ENCODE peak calls at places on chromosome 6, in eight cellular contexts. V, L, P, M, J, U, F and A are unnamed samples.

GRCh38 chr6:138815797-138816528 is 20.1 kb downstream of the ECT2L start:
- DNase-seq in L (peak), U (peak), M (no peak), V (peak), P (no peak), J (peak), F (peak), A (peak)

GRCh38 chr6:150346346-150346745 is 22.5 kb upstream of the IYD start:
- DNase-seq in V (no peak), J (no peak), U (no peak), F (no peak), L (no peak), M (no peak), P (no peak), A (no peak)

GRCh38 chr6:21228411-21228810 is 365.1 kb upstream of the SOX4 start:
- DNase-seq in J (no peak), V (no peak), P (no peak), L (no peak), M (no peak), U (no peak), F (no peak), A (peak)

GRCh38 chr6:20110478-20110877 is 101.8 kb downstream of the MBOAT1 start:
- DNase-seq in V (no peak), M (no peak), U (no peak), J (no peak), L (no peak), F (no peak), P (no peak), A (no peak)

GRCh38 chr6:136012198-136012884 is 160.8 kb downstream of the PDE7B start:
- DNase-seq in P (no peak), F (no peak), V (no peak), J (no peak), M (no peak), U (no peak), L (no peak), A (peak)

GRCh38 chr6:134935076-134935475 is 14.8 kb downstream of the ALDH8A1 start:
- DNase-seq in V (no peak), F (no peak), L (no peak), M (no peak), U (no peak), J (no peak), P (no peak), A (peak)

GRCh38 chr6:138109042-138109997 is 2.1 kb upstream of the PERP start:
- DNase-seq in U (peak), V (peak), F (peak), L (peak), M (peak), P (peak), J (peak), A (peak)

GRCh38 chr6:161273752-161274487 is at the start of gene AGPAT4:
- DNase-seq in F (peak), V (peak), J (peak), U (peak), L (peak), M (peak), P (peak), A (peak)

GRCh38 chr6:126033696-126034095 is 47.4 kb downstream of the TRMT11 start:
- DNase-seq in J (peak), M (no peak), F (peak), V (peak), L (peak), P (no peak), U (peak), A (peak)

GRCh38 chr6:128847481-128848168 is 35.3 kb upstream of the LAMA2 start:
- DNase-seq in V (no peak), L (no peak), M (no peak), P (no peak), J (no peak), F (peak), U (no peak), A (no peak)

GRCh38 chr6:108942556-108943492 is 94.6 kb downstream of the ARMC2 start:
- DNase-seq in P (peak), M (peak), U (no peak), J (no peak), L (no peak), F (peak), V (no peak), A (no peak)

GRCh38 chr6:79230149-79230548 is 4.3 kb downstream of the HMGN3 start:
- DNase-seq in J (no peak), U (no peak), L (no peak), V (no peak), M (no peak), P (no peak), F (no peak), A (no peak)

GRCh38 chr6:143655541-143655940 is 22.2 kb upstream of the PHACTR2 start:
- DNase-seq in P (no peak), V (no peak), U (no peak), M (no peak), F (no peak), L (no peak), J (no peak), A (no peak)

GRCh38 chr6:16854986-16855385 is 93.7 kb upstream of the ATXN1 start:
- DNase-seq in U (no peak), V (peak), L (no peak), J (no peak), P (no peak), M (no peak), F (no peak), A (no peak)

GRCh38 chr6:42101186-42101657 is 41.2 kb downstream of the C6orf132 start:
- DNase-seq in J (no peak), L (no peak), V (no peak), M (no peak), P (no peak), U (no peak), F (peak), A (no peak)

GRCh38 chr6:78810146-78810545 is 57.2 kb upstream of the IRAK1BP1 start:
- DNase-seq in P (no peak), J (peak), V (no peak), M (no peak), F (peak), L (peak), U (peak), A (peak)

GRCh38 chr6:33212857-33213165 is 4.5 kb downstream of the RING1 start:
- DNase-seq in P (no peak), L (no peak), V (no peak), J (no peak), F (no peak), M (no peak), U (no peak), A (no peak)

GRCh38 chr6:134938896-134939295 is 11.0 kb downstream of the ALDH8A1 start:
- DNase-seq in L (no peak), V (no peak), M (peak), J (no peak), P (peak), F (no peak), U (peak), A (no peak)

GRCh38 chr6:108171918-108172516 is 6.2 kb downstream of the NR2E1 start:
- DNase-seq in L (no peak), V (no peak), U (no peak), F (no peak), P (no peak), J (no peak), M (no peak), A (no peak)

GRCh38 chr6:105326216-105326615 is 76.7 kb downstream of the PREP start:
- DNase-seq in V (peak), L (no peak), M (no peak), U (no peak), F (no peak), J (no peak), P (no peak), A (no peak)

GRCh38 chr6:113055086-113055485 is 708.0 kb downstream of the RFPL4B start:
- DNase-seq in F (no peak), L (no peak), J (no peak), V (no peak), P (no peak), M (no peak), U (no peak), A (no peak)

GRCh38 chr6:126913658-126914057 is 204.8 kb upstream of the RSPO3 start:
- DNase-seq in L (no peak), P (no peak), M (no peak), F (no peak), J (no peak), U (no peak), V (no peak), A (no peak)

GRCh38 chr6:140446241-140446640 is 1071.8 kb upstream of the CITED2 start:
- DNase-seq in M (no peak), U (no peak), J (no peak), L (peak), F (no peak), V (no peak), P (no peak), A (no peak)